ENCODE peak calls at places on chromosomes 2 and 18, in ten cellular contexts. H, S, I, B, F, D, Z, E, G and J are unnamed samples.

GRCh38 chr2:73175663-73176204 is 26.6 kb upstream of the NOTO start:
- DNase-seq in Z (peak), H (peak), S (peak), B (peak), I (peak), G (peak), E (peak), F (peak), D (peak), J (peak)

GRCh38 chr2:231519975-231520555 is 10.2 kb downstream of the NMUR1 start:
- DNase-seq in G (no peak), F (no peak), B (no peak), D (no peak), H (no peak), Z (no peak), E (no peak), I (no peak), S (no peak), J (no peak)

GRCh38 chr2:44880125-44880483 is 61.4 kb upstream of the SIX3 start:
- DNase-seq in S (no peak), D (no peak), G (no peak), H (no peak), E (no peak), B (no peak), Z (no peak), I (no peak), F (no peak), J (no peak)

GRCh38 chr2:174573621-174574081 is 24.0 kb downstream of the WIPF1 start:
- DNase-seq in Z (no peak), G (no peak), B (no peak), I (no peak), E (no peak), D (no peak), F (no peak), S (no peak), H (no peak), J (no peak)

GRCh38 chr2:114550895-114551793 is 108.7 kb downstream of the DPP10 start:
- DNase-seq in E (peak), Z (peak), B (peak), I (peak), D (peak), H (peak), S (peak), G (peak), F (peak), J (peak)

GRCh38 chr18:42545825-42546224 is 569.7 kb downstream of the RIT2 start:
- DNase-seq in G (no peak), D (peak), Z (no peak), F (peak), B (peak), H (peak), S (no peak), E (no peak), I (peak), J (peak)

GRCh38 chr2:39059366-39059952 is 61.4 kb downstream of the SOS1 start:
- DNase-seq in H (peak), B (peak), E (peak), D (peak), I (peak), S (peak), G (peak), Z (peak), F (peak), J (peak)

GRCh38 chr2:111919362-111919761 is 21.0 kb downstream of the MERTK start:
- DNase-seq in Z (no peak), I (no peak), E (peak), S (no peak), B (no peak), D (no peak), F (peak), H (no peak), G (no peak), J (no peak)

GRCh38 chr18:715626-716025 is 3.2 kb upstream of the ENOSF1 start:
- DNase-seq in D (peak), I (peak), Z (no peak), B (no peak), H (peak), G (no peak), S (no peak), F (peak), E (no peak), J (peak)

GRCh38 chr2:187847245-187848208 is 293.3 kb upstream of the TFPI start:
- DNase-seq in Z (no peak), D (no peak), I (no peak), H (no peak), B (no peak), G (no peak), E (no peak), F (no peak), S (no peak), J (no peak)

GRCh38 chr2:52895726-52896340 is 871.8 kb upstream of the CHAC2 start:
- DNase-seq in B (no peak), G (no peak), H (no peak), I (no peak), S (no peak), D (no peak), E (no peak), Z (no peak), F (no peak), J (no peak)

GRCh38 chr18:80227472-80227871 is 19.8 kb downstream of the PARD6G start:
- DNase-seq in G (no peak), B (no peak), Z (no peak), H (no peak), I (no peak), D (no peak), E (no peak), S (no peak), F (no peak), J (no peak)

GRCh38 chr18:59610546-59611140 is 86.6 kb downstream of the CCBE1 start:
- DNase-seq in G (no peak), F (no peak), Z (no peak), H (no peak), B (no peak), S (no peak), D (no peak), E (no peak), I (no peak), J (no peak)

GRCh38 chr2:173187911-173188788 is 112.5 kb downstream of the MAP3K20 start:
- DNase-seq in H (peak), D (peak), B (no peak), F (peak), Z (no peak), E (no peak), G (no peak), I (peak), S (no peak), J (peak)

GRCh38 chr2:98277156-98277859 is 68.9 kb upstream of the CNGA3 start:
- DNase-seq in H (no peak), I (no peak), B (no peak), G (no peak), F (no peak), D (no peak), Z (no peak), S (no peak), E (no peak), J (no peak)

GRCh38 chr2:49972699-49973098 is 818.4 kb upstream of the FSHR start:
- DNase-seq in S (no peak), I (no peak), Z (peak), E (peak), B (no peak), G (no peak), D (no peak), F (no peak), H (no peak), J (no peak)

GRCh38 chr2:225137971-225138370 is 95.7 kb upstream of the DOCK10 start:
- DNase-seq in G (no peak), H (peak), S (no peak), I (no peak), E (no peak), F (peak), B (no peak), D (peak), Z (no peak), J (peak)

GRCh38 chr2:188452084-188452483 is 160.4 kb downstream of the GULP1 start:
- DNase-seq in H (peak), I (no peak), F (no peak), S (no peak), B (no peak), D (no peak), Z (no peak), E (no peak), G (no peak), J (peak)

GRCh38 chr2:65067806-65068553 is 11.8 kb downstream of the CEP68 start:
- DNase-seq in S (no peak), I (no peak), D (no peak), F (no peak), Z (no peak), G (no peak), B (no peak), E (no peak), H (no peak), J (no peak)

GRCh38 chr2:203994735-203995134 is 58.2 kb downstream of the ICOS start:
- DNase-seq in H (no peak), B (no peak), S (no peak), I (no peak), G (no peak), E (no peak), Z (no peak), D (no peak), F (no peak), J (no peak)

GRCh38 chr2:19644763-19645162 is 257.0 kb downstream of the TTC32 start:
- DNase-seq in D (no peak), Z (no peak), I (no peak), G (no peak), E (no peak), F (no peak), S (no peak), B (no peak), H (no peak), J (no peak)

GRCh38 chr2:120367221-120367620 is 21.3 kb downstream of the INHBB start:
- DNase-seq in F (no peak), B (no peak), Z (no peak), H (no peak), S (no peak), G (no peak), D (peak), I (no peak), E (no peak), J (no peak)

GRCh38 chr18:51006948-51007786 is 22.8 kb upstream of the SMAD4 start:
- DNase-seq in E (no peak), G (no peak), I (no peak), F (no peak), S (no peak), H (no peak), D (no peak), Z (no peak), B (no peak), J (no peak)

GRCh38 chr18:12159446-12159845 is 65.8 kb downstream of the ANKRD62 start:
- DNase-seq in B (peak), H (peak), D (peak), G (no peak), I (no peak), S (no peak), E (no peak), F (peak), Z (no peak), J (no peak)

GRCh38 chr2:191696001-191696400 is 18.1 kb downstream of the NABP1 start:
- DNase-seq in G (peak), D (peak), S (no peak), E (no peak), H (peak), Z (no peak), I (peak), B (peak), F (peak), J (peak)

GRCh38 chr2:128305555-128306080 is 13.1 kb downstream of the HS6ST1 start:
- DNase-seq in E (no peak), H (peak), B (peak), D (peak), Z (no peak), F (peak), S (peak), G (no peak), I (no peak), J (no peak)
- H3K4me2 ChIP-seq in E (peak), H (peak), B (no peak), D (peak), Z (no peak), F (peak), S (peak), G (no peak), I (peak), J (peak)

GRCh38 chr2:26244479-26245230 is at the start of the genes HADHA and HADHB:
- DNase-seq in F (peak), G (peak), E (peak), Z (peak), I (peak), B (peak), H (peak), D (peak), S (peak), J (peak)
- H3K9ac ChIP-seq in F (peak), G (peak), E (peak), Z (peak), I (peak), B (peak), H (peak), D (peak), S (peak), J (peak)

GRCh38 chr2:37641582-37642111 is 29.8 kb downstream of the CDC42EP3 start:
- DNase-seq in H (peak), Z (no peak), S (no peak), E (no peak), I (peak), D (peak), F (peak), B (peak), G (no peak), J (peak)
- H3K4me2 ChIP-seq in H (peak), Z (no peak), S (no peak), E (no peak), I (peak), D (no peak), F (peak), B (no peak), G (no peak), J (peak)

DNA sequence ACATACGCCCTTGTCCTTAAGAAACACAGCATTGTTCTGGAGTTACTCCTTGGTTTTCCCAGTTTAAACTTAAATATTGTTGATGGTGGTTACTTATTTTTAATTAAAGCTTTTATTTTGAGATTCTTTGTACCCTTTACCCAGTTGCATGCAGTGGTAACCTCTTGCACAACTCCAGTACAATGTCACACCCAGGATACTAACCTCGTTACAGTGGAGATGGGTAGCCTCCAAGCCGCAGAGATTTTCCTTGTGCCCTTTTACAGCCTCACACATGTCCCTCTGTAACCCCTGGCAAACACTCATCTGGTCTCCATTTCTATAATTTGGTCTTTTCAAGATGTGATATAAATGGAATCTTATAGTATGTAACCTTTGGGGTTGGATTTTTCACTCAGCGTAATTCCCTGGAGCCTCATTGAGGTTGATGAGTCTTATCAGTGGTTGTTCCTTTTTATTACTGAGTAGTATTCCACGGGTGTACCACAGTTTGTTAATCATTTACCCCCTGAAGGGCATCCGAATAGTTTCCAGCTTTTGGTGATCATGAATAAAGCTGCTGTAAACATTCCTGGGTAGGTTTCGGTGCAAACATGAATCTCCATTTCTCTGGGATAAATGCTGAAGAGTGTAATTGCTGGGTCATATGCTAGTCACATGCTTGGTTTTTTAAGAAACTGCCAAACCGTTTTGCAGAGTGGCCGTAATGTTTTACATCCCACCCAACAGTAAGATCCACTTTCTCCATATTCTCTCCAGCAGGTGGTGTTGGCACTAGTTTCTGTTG is 68.5 kb downstream of the DGKD start:
- DNase-seq in H (no peak), G (no peak), F (no peak), D (no peak), E (no peak), B (no peak), Z (no peak), S (no peak), I (no peak), J (no peak)
- H3K9ac ChIP-seq in H (no peak), G (no peak), F (no peak), D (peak), E (no peak), B (no peak), Z (no peak), S (no peak), I (no peak), J (no peak)

DNA sequence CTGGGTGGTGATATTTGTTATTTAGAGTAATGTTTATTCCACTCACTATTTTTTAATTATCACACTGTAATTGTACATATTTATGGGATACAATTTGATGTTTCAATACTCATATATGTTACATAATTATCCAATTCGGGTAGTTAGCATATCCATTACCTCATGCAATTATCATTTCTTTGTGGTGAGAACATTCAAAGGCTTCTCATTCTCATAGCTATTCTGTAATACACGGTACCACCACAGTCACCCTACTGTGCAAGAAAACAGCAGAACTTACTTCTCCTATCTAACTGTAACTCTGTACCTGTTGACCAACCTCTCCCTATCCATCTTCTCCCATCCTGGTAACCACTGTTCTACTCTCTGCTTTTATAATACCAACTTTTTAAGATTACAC is 4.6 kb downstream of the TBC1D8 start:
- DNase-seq in B (no peak), H (no peak), D (no peak), S (no peak), Z (no peak), F (no peak), I (no peak), G (no peak), E (no peak), J (no peak)
- H3K4me2 ChIP-seq in B (no peak), H (no peak), D (peak), S (no peak), Z (no peak), F (no peak), I (no peak), G (no peak), E (no peak), J (no peak)

DNA sequence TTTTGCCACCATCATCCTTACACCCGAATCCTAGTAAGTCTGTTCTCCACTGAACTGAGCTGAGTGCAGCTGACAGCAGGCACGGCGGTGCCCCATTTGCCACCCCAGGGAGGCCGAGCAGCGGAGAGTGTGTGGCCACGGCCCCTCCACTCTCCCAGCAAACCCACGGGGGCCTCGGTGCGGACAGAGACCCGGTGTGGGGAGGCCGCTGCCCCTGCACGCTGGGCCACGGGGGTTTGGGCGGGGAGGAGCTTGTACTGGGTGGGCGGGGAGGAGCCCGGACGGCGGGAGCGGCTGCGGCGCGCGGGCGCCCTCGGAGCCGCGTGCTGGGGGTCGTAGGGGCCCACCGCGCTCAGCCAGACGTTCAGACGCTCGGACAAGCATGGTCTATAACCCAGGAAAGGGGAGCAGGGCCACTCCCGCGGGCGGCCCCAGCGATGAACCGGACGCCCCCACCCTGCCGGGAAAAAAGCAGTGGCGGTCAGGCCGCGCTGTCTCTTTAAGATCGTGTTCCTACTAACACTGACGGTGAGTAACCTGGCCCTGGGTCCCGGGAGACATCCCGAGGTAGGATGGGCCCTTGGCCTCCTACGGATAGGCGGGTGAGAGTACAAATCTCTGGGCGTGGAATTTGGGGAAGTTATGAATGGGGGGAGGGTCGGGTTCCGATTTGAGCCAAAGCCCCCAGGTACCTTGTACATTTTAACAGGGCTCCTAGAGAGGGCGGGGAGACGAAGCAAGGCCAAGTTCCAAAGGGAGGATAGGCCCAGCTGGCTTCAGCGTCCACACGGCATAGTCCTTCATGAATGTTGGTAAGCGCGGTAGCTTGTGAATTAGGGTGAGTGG is at the start of gene ITPRIPL1:
- DNase-seq in F (peak), S (peak), B (no peak), Z (no peak), H (no peak), G (peak), I (no peak), E (peak), D (no peak), J (no peak)
- H3K9ac ChIP-seq in F (peak), S (peak), B (peak), Z (peak), H (peak), G (peak), I (peak), E (no peak), D (no peak), J (peak)

DNA sequence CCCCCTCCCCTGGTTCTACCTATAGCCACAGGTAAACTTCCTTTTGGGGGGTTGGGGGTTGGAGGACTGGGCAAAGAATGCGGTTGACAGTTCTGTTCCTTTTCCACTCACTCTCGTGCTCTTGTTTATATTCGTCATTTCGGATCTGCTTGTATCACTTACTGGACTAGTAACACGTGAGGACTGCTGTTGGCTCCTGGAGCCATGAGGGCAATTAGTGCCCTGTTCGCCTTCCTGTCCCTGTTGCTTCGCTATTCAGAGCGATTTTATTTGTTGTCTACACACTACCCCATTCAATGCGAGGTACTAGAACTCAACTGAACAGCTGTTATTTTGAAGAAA is 1.0 kb downstream of the KCNJ3 start:
- DNase-seq in G (no peak), I (no peak), H (no peak), E (no peak), S (no peak), D (no peak), F (no peak), Z (no peak), B (no peak), J (no peak)
- H3K4me2 ChIP-seq in G (no peak), I (peak), H (no peak), E (no peak), S (no peak), D (no peak), F (no peak), Z (no peak), B (no peak), J (no peak)

DNA sequence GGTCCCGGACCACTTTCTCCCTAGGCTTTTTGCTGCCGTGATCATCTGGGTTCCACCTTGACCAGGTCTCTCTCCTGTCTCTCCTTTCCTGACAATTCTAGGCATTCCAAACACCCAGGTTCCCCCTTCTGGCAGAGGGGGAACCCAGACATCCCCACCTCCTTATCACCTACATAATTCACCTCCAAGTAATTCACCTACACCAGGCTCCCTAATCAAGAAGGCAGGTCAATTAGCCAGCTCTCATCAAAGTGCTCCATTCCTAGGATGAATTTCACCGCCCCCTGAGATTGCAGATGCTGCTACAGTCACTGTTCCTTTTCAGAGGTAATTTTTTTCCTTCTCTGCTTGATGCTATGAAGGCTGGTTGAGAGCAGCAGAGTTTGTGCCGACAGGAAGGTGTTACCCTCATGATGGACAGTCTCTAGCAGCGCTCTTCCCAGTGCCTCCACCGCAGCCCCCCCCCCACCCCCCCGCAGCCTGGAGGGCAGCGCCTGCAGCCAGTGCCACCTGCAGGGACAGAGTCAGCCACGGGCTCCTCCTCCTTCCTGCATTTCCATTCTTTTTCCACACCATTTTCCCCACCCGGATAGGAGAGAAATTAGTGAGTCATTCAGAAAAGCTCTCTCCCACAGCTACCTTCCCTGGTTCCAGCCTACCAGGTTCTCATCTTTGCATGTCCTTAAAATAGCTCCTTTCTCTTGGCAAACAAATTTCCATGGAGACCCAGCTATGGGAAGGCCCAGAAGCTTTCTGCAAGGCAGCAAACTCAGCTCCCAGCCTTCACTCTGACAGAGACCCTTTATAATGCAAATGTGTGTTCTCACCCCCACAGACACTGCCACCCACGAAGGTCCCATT is 42.1 kb upstream of the ATG16L1 start:
- DNase-seq in H (peak), Z (peak), E (peak), I (peak), F (peak), G (no peak), S (no peak), B (peak), D (peak), J (no peak)
- H3K9ac ChIP-seq in H (no peak), Z (no peak), E (no peak), I (no peak), F (no peak), G (no peak), S (no peak), B (no peak), D (peak), J (no peak)